ENCODE peak calls at places on chromosome 6, in five cellular contexts. V is H9, D is trophoblast cell, Y is neuronal stem cell, J is H1. W is an unnamed sample.

GRCh38 chr6:47371139-47371874 is 61.6 kb upstream of the TNFRSF21 start:
- DNase-seq in V (no peak), D (no peak), Y (no peak), J (no peak), W (no peak)

GRCh38 chr6:148523051-148523450 is 180.4 kb downstream of the SASH1 start:
- DNase-seq in V (no peak), D (no peak), Y (no peak), J (no peak), W (peak; percentile 84)

GRCh38 chr6:164130151-164130550 is 715.6 kb downstream of the QKI start:
- DNase-seq in V (no peak), D (no peak), Y (no peak), J (no peak), W (no peak)

GRCh38 chr6:137625100-137625661 is 131.0 kb upstream of the OLIG3 start:
- DNase-seq in V (no peak), D (peak; percentile 46), Y (no peak), J (no peak), W (no peak)

GRCh38 chr6:142331075-142331551 is 29.3 kb downstream of the ADGRG6 start:
- DNase-seq in V (no peak), D (no peak), Y (peak; percentile 9), J (no peak), W (peak; percentile 76)

GRCh38 chr6:84575264-84575663 is 189.1 kb downstream of the TBX18 start:
- DNase-seq in V (no peak), D (no peak), Y (no peak), J (no peak), W (peak; percentile 78)

GRCh38 chr6:163970846-163971564 is 556.5 kb downstream of the QKI start:
- DNase-seq in V (no peak), D (peak; percentile 84), Y (no peak), J (no peak), W (no peak)

GRCh38 chr6:116595247-116595646 is 21.0 kb upstream of the RSPH4A start:
- DNase-seq in V (no peak), D (no peak), Y (no peak), J (no peak), W (no peak)

GRCh38 chr6:2229039-2229438 is 16.4 kb downstream of the GMDS start:
- DNase-seq in V (no peak), D (peak; percentile 71), Y (no peak), J (no peak), W (no peak)

DNA sequence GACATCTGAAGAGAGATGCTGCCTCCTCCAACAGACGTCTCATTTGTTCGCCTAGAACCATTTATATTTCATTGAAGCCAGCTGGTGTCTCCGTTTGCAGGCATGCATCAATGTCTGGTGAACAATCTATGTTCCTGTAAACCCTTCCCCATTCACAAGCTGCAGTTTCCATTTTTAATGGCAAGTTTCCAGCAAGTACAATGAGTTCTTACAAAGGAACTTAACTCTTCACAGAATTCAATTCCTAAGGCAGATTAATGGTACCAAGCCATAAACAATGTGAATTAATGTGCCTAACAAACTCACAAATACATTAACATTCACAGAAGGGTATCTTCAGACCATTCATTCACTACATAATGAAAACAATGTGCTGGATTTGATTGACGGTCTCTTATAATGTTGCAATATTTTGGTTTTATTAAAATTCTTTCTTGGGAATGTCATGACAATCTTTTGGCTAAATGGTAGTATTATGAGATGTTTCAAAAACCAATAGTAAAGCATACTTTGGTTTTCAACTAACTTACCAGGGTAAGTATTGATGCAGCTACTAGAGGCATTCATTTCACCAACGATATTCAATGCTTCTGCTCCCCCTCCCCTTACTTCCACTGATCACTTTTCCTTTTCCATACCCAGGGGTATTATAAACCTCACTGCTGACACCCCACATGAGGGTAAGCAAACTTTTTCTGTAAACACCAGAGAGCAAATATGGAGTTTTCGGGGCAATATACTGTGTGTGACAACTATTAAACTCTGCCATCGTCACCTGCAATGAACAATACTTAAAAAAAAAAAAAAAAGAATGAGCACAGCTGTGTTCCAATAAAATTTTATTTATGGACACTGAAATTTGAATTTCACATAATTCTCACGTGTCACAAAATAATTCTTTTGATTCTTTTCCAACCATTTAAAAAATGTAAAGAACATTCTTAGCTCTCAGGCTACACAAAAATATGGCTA is 4.2 kb downstream of the AKIRIN2 start:
- DNase-seq in V (no peak), D (no peak), Y (no peak), J (no peak), W (peak; percentile 77)
- H3K23ac ChIP-seq in V (no peak overlapping the region), D (no peak overlapping the region), Y (no peak overlapping the region), J (no peak overlapping the region), W (no peak overlapping the region)

GRCh38 chr6:124962617-124963415 is 579 bp downstream of the RNF217 start:
- DNase-seq in V (peak; percentile 66), D (no peak), Y (no peak), J (no peak), W (peak; percentile 64)

GRCh38 chr6:124964084-124964763 is 2.0 kb downstream of the RNF217 start:
- DNase-seq in V (no peak), D (peak; percentile 12), Y (no peak), J (no peak), W (peak; percentile 74)

GRCh38 chr6:124964764-124965105 is 2.5 kb downstream of the RNF217 start:
- DNase-seq in V (no peak), D (no peak), Y (no peak), J (no peak), W (no peak)

GRCh38 chr6:124961784-124962611 is at the start of gene RNF217:
- DNase-seq in V (peak; percentile 49), D (peak; percentile 12), Y (peak; percentile 45), J (no peak), W (peak; percentile 67)

DNA sequence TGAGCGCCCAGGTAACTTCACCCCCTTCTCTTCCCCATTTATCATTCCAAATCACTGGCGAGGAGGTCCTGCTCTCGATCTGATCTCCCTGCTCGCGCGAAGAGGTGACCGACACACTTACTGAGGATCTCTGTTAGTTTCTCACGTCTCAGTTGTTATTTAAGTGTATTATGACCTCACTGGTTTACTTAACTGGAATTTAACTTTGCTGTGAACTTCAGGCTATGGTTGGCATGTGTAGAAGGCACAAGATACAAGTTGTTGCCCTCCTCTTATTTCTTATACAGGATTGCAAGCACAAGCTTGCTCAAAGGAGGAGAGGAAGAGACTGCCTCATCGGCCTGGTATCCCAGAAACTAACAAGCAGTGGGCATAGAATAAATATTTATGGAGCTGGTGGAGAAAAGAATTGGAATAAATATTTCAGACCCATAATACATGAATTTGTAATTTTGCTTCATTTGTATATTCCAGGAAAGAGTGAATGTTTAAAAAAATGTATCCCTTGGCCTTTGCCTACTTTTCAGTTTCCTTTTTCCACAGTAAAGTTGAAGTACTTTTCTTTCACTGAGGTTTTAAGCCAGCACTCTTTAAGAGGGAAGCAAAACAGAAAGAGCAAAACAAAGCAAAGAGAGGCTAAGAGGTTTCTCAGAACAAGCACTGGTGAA is 1.3 kb downstream of the RNF217 start:
- DNase-seq in V (no peak), D (peak; percentile 37), Y (no peak), J (no peak), W (peak; percentile 72)
- H2BK12ac ChIP-seq in V (no peak overlapping the region), D (peak overlapping the region; percentile 76), Y (no peak overlapping the region), J (peak overlapping the region; percentile 3), W (no peak overlapping the region)

DNA sequence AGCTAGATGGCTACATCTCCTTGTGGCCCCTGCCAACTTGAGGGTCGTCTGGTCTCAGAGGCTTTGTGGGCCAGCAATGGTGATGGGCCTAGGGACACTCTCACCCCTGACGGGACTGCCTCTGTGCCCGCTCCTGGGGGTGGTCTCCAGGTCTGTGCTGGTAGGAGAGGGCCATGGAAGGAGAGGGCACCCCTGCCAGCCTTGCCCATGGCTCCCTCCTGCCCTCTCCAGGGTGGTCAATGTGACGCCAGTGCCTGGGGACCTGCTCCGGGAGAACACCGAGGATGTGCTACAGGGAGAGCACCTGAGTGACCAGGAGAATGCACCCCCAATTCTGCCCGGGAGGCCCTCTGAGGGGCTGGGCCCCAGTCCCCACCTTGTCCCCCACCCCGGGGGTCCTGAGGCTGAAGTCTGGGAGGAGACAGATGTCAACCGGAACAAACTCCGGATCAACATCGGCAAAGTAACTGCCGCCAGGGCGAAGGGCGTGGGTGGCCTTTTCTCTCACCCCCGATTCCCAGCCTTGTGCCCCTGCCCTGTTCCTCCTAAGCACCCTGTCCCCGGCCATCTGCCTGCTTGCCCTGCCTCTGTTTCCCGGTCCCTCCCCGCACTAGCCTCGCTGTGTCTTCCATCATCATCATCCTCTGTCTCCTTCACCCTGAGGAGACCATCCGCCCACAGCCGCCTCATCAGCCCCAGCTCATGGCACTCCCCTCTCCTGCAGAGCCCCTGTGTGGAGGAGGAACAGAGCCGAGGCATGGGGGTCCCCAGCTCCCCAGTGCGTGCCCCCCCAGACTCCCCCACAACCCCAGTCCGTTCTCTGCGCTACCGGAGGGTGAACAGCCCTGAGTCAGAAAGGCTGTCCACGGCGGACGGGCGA is 15.8 kb downstream of the TTBK1 start:
- DNase-seq in V (no peak), D (no peak), Y (no peak), J (no peak), W (no peak)
- H3K23ac ChIP-seq in V (no peak overlapping the region), D (no peak overlapping the region), Y (peak overlapping the region; percentile 45), J (no peak overlapping the region), W (no peak overlapping the region)

DNA sequence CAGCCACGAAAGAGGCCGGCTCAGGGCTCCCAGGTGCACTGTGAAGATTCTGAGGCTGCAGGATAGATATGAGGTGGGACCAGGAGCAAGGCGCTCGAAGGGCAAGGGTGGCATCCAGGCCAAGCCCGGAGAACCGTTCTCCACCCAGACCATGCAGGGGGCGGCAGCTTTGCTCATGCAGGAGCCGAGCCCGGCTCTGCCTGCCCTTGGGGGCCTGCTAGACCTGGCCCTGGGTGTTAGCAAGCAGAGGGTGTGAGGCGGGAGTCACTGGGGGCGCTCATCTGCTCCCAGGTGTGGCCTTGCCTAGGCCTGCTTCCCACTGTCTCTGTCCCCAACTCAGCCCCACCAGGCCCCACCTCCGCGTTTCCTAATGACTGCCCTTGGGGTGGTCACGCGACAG is 59.4 kb downstream of the WDR27 start:
- DNase-seq in V (peak; percentile 36), D (no peak), Y (no peak), J (no peak), W (no peak)
- H2BK12ac ChIP-seq in V (no peak overlapping the region), D (no peak overlapping the region), Y (no peak overlapping the region), J (no peak overlapping the region), W (no peak overlapping the region)

GRCh38 chr6:158414900-158415299 is 102.6 kb downstream of the TULP4 start:
- DNase-seq in V (no peak), D (peak; percentile 56), Y (no peak), J (no peak), W (peak; percentile 42)
- H3K23ac ChIP-seq in V (no peak overlapping the region), D (no peak overlapping the region), Y (no peak overlapping the region), J (no peak overlapping the region), W (no peak overlapping the region)

GRCh38 chr6:140809694-140810101 is 1323.0 kb upstream of the GJE1 start:
- DNase-seq in V (no peak), D (peak; percentile 16), Y (no peak), J (no peak), W (peak; percentile 59)
- H2BK12ac ChIP-seq in V (no peak overlapping the region), D (no peak overlapping the region), Y (no peak overlapping the region), J (no peak overlapping the region), W (no peak overlapping the region)

W was measured in mesenchymal stem cell.